ENCODE peak calls at places on chromosome 14, in four cellular contexts. Q, D, A and C are unnamed samples. For H3K4me1, the result is how much of the 10 kb centered on the place peaks cover.

GRCh38 chr14:57848353-57848752 is 17.5 kb downstream of the SLC35F4 start:
- DNase-seq in Q (no peak), D (no peak), A (no peak), C (no peak)

GRCh38 chr14:25049559-25050493 is at the start of gene STXBP6:
- DNase-seq in Q (peak), D (no peak), A (peak), C (no peak)

GRCh38 chr14:80310950-80311349 is 99.6 kb upstream of the DIO2 start:
- DNase-seq in Q (no peak), D (no peak), A (no peak), C (no peak)

GRCh38 chr14:63759454-63759853 is 31.6 kb upstream of the SGPP1 start:
- DNase-seq in Q (no peak), D (peak), A (no peak), C (no peak)

GRCh38 chr14:74618078-74618952 is 6.3 kb upstream of the LTBP2 start:
- DNase-seq in Q (peak), D (peak), A (no peak), C (no peak)

GRCh38 chr14:64201296-64201695 is 92.9 kb downstream of the ESR2 start:
- DNase-seq in Q (peak), D (no peak), A (no peak), C (no peak)

GRCh38 chr14:62692490-62693106 is 352.7 kb downstream of the KCNH5 start:
- DNase-seq in Q (no peak), D (no peak), A (no peak), C (no peak)

GRCh38 chr14:89509891-89510290 is 92.9 kb upstream of the FOXN3 start:
- DNase-seq in Q (no peak), D (no peak), A (no peak), C (no peak)

GRCh38 chr14:36952702-36953101 is 219.7 kb downstream of the SLC25A21 start:
- DNase-seq in Q (no peak), D (no peak), A (no peak), C (no peak)

GRCh38 chr14:26730929-26731618 is 133.2 kb upstream of the NOVA1 start:
- DNase-seq in Q (no peak), D (no peak), A (no peak), C (peak)

GRCh38 chr14:77170045-77170444 is 11.6 kb upstream of the TMEM63C start:
- DNase-seq in Q (no peak), D (no peak), A (no peak), C (no peak)

GRCh38 chr14:77882098-77882497 is 82.2 kb downstream of the ADCK1 start:
- DNase-seq in Q (no peak), D (no peak), A (peak), C (no peak)

GRCh38 chr14:75607842-75608640 is 29.6 kb downstream of the FLVCR2 start:
- DNase-seq in Q (no peak), D (no peak), A (no peak), C (no peak)

GRCh38 chr14:37493606-37494005 is 101.4 kb downstream of the FOXA1 start:
- DNase-seq in Q (no peak), D (no peak), A (no peak), C (no peak)

GRCh38 chr14:92726135-92726932 is 22.1 kb downstream of the LGMN start:
- DNase-seq in Q (peak), D (peak), A (peak), C (no peak)

GRCh38 chr14:89598548-89599186 is 181.6 kb upstream of the FOXN3 start:
- DNase-seq in Q (no peak), D (peak), A (no peak), C (no peak)

GRCh38 chr14:66117600-66117999 is 368.6 kb upstream of the CCDC196 start:
- DNase-seq in Q (no peak), D (no peak), A (no peak), C (no peak)

GRCh38 chr14:52977798-52978197 is 26.9 kb upstream of the FERMT2 start:
- DNase-seq in Q (no peak), D (no peak), A (no peak), C (no peak)

GRCh38 chr14:35201066-35201465 is 78.7 kb downstream of the PRORP start:
- DNase-seq in Q (no peak), D (peak), A (no peak), C (no peak)

GRCh38 chr14:35875296-35875695 is 49.2 kb downstream of the BRMS1L start:
- DNase-seq in Q (no peak), D (no peak), A (no peak), C (no peak)

GRCh38 chr14:73323889-73324535 is 86.7 kb downstream of the PAPLN start:
- DNase-seq in Q (no peak), D (no peak), A (no peak), C (no peak)

GRCh38 chr14:96245710-96246534 is 10.1 kb upstream of the BDKRB1 start:
- DNase-seq in Q (no peak), D (no peak), A (no peak), C (no peak)

GRCh38 chr14:99460793-99461192 is 19.9 kb downstream of the SETD3 start:
- DNase-seq in Q (no peak), D (no peak), A (no peak), C (no peak)

GRCh38 chr14:74975059-74975810 is 19.8 kb upstream of the PGF start:
- DNase-seq in Q (no peak), D (no peak), A (peak), C (no peak)

GRCh38 chr14:52919971-52920370 is 30.9 kb downstream of the FERMT2 start:
- DNase-seq in Q (no peak), D (no peak), A (no peak), C (no peak)

GRCh38 chr14:89912667-89913211 is 41.8 kb downstream of the EFCAB11 start:
- DNase-seq in Q (peak), D (no peak), A (no peak), C (peak)

GRCh38 chr14:72682188-72682587 is 211.7 kb downstream of the DPF3 start:
- DNase-seq in Q (no peak), D (no peak), A (no peak), C (no peak)

GRCh38 chr14:63214417-63215196 is 10.4 kb downstream of the RHOJ start:
- DNase-seq in Q (no peak), D (no peak), A (no peak), C (no peak)

GRCh38 chr14:99413972-99414371 is 66.7 kb downstream of the SETD3 start:
- DNase-seq in Q (no peak), D (no peak), A (no peak), C (peak)

GRCh38 chr14:102088012-102088792 is 1.4 kb upstream of the HSP90AA1 start:
- DNase-seq in Q (peak), D (peak), A (peak), C (peak)

GRCh38 chr14:95533822-95534221 is 1.0 kb upstream of the GLRX5 start:
- DNase-seq in Q (no peak), D (no peak), A (no peak), C (peak)

GRCh38 chr14:67533754-67534085 is 630 bp downstream of the PLEKHH1 start:
- DNase-seq in Q (no peak), D (no peak), A (no peak), C (peak)

GRCh38 chr14:25150934-25151790 is 101.2 kb upstream of the STXBP6 start:
- DNase-seq in Q (no peak), D (peak), A (no peak), C (peak)

GRCh38 chr14:36509056-36509917 is 10.7 kb downstream of the NKX2-1 start:
- DNase-seq in Q (no peak), D (no peak), A (no peak), C (peak)

GRCh38 chr14:73645248-73645610 is 443 bp downstream of the DNAL1 start:
- DNase-seq in Q (no peak), D (no peak), A (no peak), C (no peak)

GRCh38 chr14:23121401-23121800 is 2.3 kb upstream of the CEBPE start:
- DNase-seq in Q (no peak), D (peak), A (no peak), C (no peak)

GRCh38 chr14:32576088-32576795 is 247.1 kb downstream of the AKAP6 start:
- DNase-seq in Q (no peak), D (peak), A (no peak), C (peak)

DNA sequence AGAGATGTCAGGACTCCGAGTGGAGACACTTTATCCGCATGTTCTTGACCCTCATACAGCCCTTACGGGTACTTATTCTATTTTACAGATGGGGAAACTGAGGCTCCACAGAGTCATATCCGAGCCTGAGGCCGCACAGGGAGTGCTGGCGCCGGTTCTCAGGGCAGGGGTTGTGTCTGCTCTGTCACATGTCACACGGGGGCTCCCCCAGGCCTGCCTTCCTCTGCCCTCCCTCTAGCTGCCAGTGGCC is 988 bp upstream of the INF2 start:
- DNase-seq in Q (no peak), D (no peak), A (no peak), C (no peak)
- H3K4me1 ChIP-seq in Q (half or more), D (half or more), A (half or more), C (under half)

GRCh38 chr14:93799617-93800016 is 11.3 kb upstream of the PRIMA1 start:
- DNase-seq in Q (no peak), D (no peak), A (no peak), C (no peak)
- H3K4me1 ChIP-seq in Q (under half), D (under half), A (under half), C (under half)

DNA sequence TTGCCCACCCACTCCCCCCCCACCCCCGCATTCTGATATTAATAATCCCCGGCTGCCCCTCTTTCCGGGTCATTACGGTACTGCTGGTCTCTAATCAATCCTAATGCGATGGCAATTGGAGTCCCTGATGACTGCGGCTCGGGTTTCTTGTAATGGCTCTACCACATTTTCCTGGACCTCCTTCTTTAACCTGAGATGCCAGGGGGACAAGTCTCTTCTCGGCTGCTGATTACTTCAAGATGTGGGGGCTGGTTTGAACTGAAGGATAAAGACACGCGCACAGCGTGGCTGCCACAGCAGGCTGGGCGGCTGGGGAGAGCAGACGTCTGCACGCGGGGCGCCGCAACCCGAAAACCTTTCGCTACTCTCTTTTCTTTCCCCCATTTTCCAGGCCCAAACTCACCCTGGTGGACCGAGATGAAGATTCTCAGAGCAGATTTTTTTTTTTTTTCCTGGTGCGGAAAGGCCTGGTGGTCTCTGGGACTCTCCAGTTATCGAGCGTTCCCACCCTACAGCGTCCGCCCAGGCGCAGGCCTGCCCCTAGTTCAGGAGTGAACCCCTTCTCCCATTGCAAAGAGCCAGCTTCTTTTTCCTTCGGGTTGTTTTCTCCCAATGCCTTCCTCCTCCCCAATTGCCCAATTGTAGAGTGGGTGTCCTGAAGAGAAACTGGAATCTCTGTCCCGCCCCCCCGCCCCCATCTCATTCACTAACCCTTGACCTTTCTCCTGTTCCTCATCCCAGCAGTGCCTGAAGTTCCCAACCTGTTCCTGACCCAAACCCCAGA is 6.0 kb upstream of the SIX1 start:
- DNase-seq in Q (no peak), D (no peak), A (no peak), C (no peak)
- H3K4me1 ChIP-seq in Q (under half), D (under half), A (under half), C (under half)

GRCh38 chr14:68544150-68544892 is 248.5 kb downstream of the ZFP36L1 start:
- DNase-seq in Q (no peak), D (no peak), A (peak), C (no peak)
- H3K4me1 ChIP-seq in Q (under half), D (under half), A (half or more), C (under half)

GRCh38 chr14:31172084-31172483 is 35.5 kb downstream of the HECTD1 start:
- DNase-seq in Q (no peak), D (no peak), A (no peak), C (no peak)

GRCh38 chr14:31169877-31170276 is 37.7 kb downstream of the HECTD1 start:
- DNase-seq in Q (no peak), D (no peak), A (no peak), C (no peak)

GRCh38 chr14:31167032-31167431 is 40.6 kb downstream of the HECTD1 start:
- DNase-seq in Q (no peak), D (no peak), A (no peak), C (no peak)

GRCh38 chr14:31173120-31173837 is 34.3 kb downstream of the HECTD1 start:
- DNase-seq in Q (no peak), D (no peak), A (no peak), C (no peak)

GRCh38 chr14:31170411-31170810 is 37.2 kb downstream of the HECTD1 start:
- DNase-seq in Q (no peak), D (no peak), A (no peak), C (no peak)
- H3K4me1 ChIP-seq in Q (under half), D (under half), A (under half), C (under half)

GRCh38 chr14:103390605-103391004 is 5.4 kb downstream of the MARK3 start:
- DNase-seq in Q (no peak), D (no peak), A (no peak), C (no peak)
- H3K4me1 ChIP-seq in Q (half or more), D (half or more), A (half or more), C (under half)

DNA sequence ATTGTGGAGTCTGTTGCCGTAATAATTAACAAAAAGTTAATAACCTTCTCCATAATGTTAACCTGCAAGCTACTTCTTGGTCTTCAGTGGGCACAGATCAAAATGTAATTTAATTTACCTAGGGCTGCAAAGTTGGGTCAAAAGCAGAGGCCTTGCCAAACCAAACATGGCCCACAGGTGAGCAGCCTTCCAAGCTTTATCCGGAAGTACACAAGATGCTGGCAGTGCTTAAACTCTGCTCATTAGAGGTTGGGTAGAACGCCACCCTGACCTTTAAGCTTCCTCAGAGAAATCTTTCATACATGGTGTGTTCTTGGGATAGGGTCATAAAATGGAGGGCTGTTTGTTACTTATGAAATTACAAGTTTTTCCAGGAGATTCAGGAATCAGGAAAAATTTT is 7.4 kb downstream of the EGLN3 start:
- DNase-seq in Q (no peak), D (no peak), A (no peak), C (no peak)
- H3K4me1 ChIP-seq in Q (under half), D (under half), A (half or more), C (half or more)

GRCh38 chr14:59826150-59826549 is 44.4 kb downstream of the RTN1 start:
- DNase-seq in Q (no peak), D (no peak), A (no peak), C (no peak)

GRCh38 chr14:59831121-59831730 is 39.4 kb downstream of the RTN1 start:
- DNase-seq in Q (no peak), D (no peak), A (no peak), C (no peak)

GRCh38 chr14:59832663-59833294 is 37.8 kb downstream of the RTN1 start:
- DNase-seq in Q (no peak), D (no peak), A (no peak), C (no peak)

GRCh38 chr14:59829941-59830734 is 40.4 kb downstream of the RTN1 start:
- DNase-seq in Q (no peak), D (no peak), A (no peak), C (no peak)

GRCh38 chr14:59829469-59829868 is 41.1 kb downstream of the RTN1 start:
- DNase-seq in Q (no peak), D (no peak), A (no peak), C (no peak)
- H3K4me1 ChIP-seq in Q (under half), D (under half), A (under half), C (under half)

GRCh38 chr14:55127491-55127951 is 1.5 kb upstream of the LGALS3 start:
- DNase-seq in Q (no peak), D (no peak), A (no peak), C (no peak)
- H3K4me1 ChIP-seq in Q (half or more), D (under half), A (half or more), C (under half)

DNA sequence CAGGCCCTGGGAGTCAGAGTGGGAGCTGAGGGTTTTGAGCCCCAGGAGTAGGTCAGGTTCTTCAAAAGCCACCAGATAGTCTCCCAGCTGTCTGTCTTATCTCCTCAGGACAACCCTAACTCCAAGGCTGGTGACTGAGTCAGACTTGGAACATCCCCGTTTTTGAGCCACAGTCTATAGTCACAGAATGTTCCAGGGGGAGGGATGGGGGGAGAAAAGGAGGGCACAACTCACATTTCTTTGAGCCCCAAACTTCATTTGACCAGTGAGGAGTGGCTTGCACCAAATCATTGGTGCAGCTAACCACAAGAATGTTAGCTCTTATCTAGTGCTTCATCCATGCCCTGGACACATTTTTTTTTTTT is 243.8 kb downstream of the ZFP36L1 start:
- DNase-seq in Q (no peak), D (no peak), A (no peak), C (no peak)
- H3K4me1 ChIP-seq in Q (half or more), D (under half), A (half or more), C (under half)